ENCODE peak calls at places on chromosomes 4 and X, in seven cellular contexts. W, U, M, D, K, E and A are unnamed samples.

GRCh38 chr4:4296283-4296846 is 6.3 kb downstream of the ZBTB49 start:
- DNase-seq in K (no peak), E (no peak), M (no peak), U (no peak), D (no peak), W (no peak), A (no peak)

GRCh38 chr4:125370478-125370877 is 55.7 kb downstream of the FAT4 start:
- DNase-seq in W (no peak), M (no peak), E (no peak), D (no peak), K (no peak), U (no peak), A (no peak)

GRCh38 chr4:148071009-148071408 is 339.1 kb downstream of the ARHGAP10 start:
- DNase-seq in K (no peak), E (no peak), M (no peak), W (no peak), U (no peak), D (no peak), A (no peak)

GRCh38 chrX:1212532-1212931 is at the start of gene CRLF2:
- DNase-seq in W (no peak), M (no peak), E (no peak), U (no peak), K (peak), D (peak), A (peak)

GRCh38 chr4:48275247-48275646 is 5.6 kb upstream of the TEC start:
- DNase-seq in U (no peak), D (no peak), K (no peak), E (no peak), M (no peak), W (no peak), A (peak)

GRCh38 chrX:47523297-47523696 is 37.7 kb upstream of the ARAF start:
- DNase-seq in U (peak), D (peak), W (peak), E (peak), M (peak), K (peak), A (peak)

GRCh38 chr4:168585168-168586091 is 88.6 kb downstream of the PALLD start:
- DNase-seq in D (no peak), W (peak), K (peak), M (peak), E (peak), U (peak), A (peak)

GRCh38 chr4:68476191-68476590 is 28.9 kb downstream of the TMPRSS11E start:
- DNase-seq in D (no peak), M (no peak), E (no peak), K (no peak), W (no peak), U (no peak), A (peak)

GRCh38 chr4:85658766-85659439 is 184.0 kb downstream of the ARHGAP24 start:
- DNase-seq in W (no peak), K (no peak), D (no peak), M (no peak), U (no peak), E (no peak), A (peak)
- TF ChIP-seq CTCF in W (no peak), K (no peak), D (no peak), M (no peak), U (peak), E (no peak), A (peak)

DNA sequence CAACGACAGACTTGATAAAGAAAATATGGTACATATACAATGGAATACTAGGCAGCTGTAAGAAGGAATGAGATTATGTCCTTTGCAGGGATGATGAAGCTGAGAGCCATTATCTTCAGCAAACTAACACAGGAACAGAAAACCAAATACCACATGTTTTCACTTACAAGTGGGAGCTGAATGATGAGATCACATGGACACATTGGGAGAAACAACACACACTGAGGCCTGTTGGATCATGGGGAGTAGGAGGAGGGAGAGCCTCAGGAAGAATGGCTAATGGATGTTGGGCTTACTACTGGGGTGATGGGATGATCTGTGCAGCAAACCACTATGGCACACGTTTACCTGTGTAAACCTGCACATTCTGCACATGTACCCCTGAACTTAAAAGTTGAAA is 209.7 kb downstream of the SPRY1 start:
- DNase-seq in K (no peak), D (no peak), U (no peak), M (no peak), W (no peak), E (no peak), A (peak)
- TF ChIP-seq CTCF in K (no peak), D (no peak), U (no peak), M (no peak), W (no peak), E (no peak), A (no peak)

GRCh38 chrX:141935645-141936044 is 32.0 kb downstream of the MAGEC1 start:
- DNase-seq in U (no peak), W (no peak), K (no peak), D (no peak), M (no peak), E (no peak), A (no peak)

DNA sequence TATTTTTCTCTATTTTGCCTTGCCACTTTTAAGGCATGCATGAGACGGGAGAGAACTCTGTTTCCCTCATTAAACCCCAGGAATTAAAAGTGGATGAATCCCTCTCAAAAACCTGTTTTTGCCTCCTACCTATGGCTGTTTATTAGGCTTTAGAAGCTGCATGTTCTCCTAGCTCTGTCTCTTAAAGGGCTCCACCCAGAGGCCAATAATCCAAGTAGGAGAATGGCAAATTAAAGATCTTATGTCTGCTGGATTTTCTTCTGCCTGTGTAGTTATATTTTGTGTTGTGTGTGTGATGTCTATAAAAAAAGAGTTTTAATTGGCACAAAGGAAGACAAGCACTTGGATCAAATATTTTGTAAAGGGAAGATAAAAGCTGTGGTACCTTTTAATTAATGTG is 32.4 kb downstream of the MAGEC1 start:
- DNase-seq in M (no peak), D (no peak), W (no peak), E (no peak), K (no peak), U (no peak), A (no peak)
- TF ChIP-seq CTCF in M (no peak), D (no peak), W (no peak), E (no peak), K (no peak), U (peak), A (no peak)

DNA sequence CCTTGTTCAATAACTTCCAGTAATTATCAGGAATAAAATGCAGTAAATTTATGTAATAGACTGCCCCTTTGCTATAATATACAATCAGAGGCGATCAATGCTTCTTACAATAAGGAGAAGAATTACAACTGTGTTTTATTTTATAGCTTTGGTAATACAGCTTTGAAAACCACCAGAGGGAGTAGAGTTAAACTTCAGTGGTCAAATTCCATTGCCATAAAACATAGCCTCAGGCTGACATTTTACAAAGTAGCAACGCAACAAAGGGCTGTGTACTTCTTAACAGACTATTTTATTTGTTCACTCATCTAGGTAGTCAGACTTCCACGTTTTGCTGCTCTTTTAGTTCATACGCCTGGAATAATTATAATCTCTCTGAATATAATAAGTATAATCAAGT is 58.5 kb downstream of the TEX13C start:
- DNase-seq in D (no peak), W (no peak), M (no peak), U (no peak), K (no peak), E (no peak), A (no peak)
- TF ChIP-seq CTCF in D (no peak), W (no peak), M (no peak), U (peak), K (no peak), E (no peak), A (no peak)

DNA sequence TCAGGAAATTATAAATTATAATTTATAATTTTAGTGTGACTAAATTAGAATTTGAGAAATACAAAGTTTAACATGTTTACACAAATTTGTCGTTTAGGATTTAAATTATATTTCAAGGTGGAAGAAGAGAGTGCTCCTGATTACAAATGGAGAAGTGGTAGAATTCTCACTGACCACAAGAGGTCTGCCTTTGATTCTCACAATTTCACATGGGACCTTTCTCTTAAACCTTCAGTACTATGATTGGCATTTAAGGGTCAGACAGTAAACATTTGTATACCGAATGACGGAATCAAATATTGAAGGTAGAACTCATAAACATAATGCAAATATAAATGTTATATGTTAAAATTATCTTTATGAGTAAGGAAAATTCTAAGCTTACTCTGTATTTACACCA is 171.7 kb downstream of the SLIT2 start:
- DNase-seq in E (no peak), W (no peak), D (no peak), M (no peak), K (no peak), U (no peak), A (no peak)
- TF ChIP-seq CTCF in E (no peak), W (no peak), D (no peak), M (no peak), K (no peak), U (no peak), A (no peak)

GRCh38 chr4:20395160-20395773 is 143.6 kb downstream of the SLIT2 start:
- DNase-seq in K (no peak), W (no peak), E (no peak), U (peak), D (no peak), M (peak), A (peak)
- TF ChIP-seq CTCF in K (peak), W (no peak), E (no peak), U (peak), D (no peak), M (peak), A (peak)

DNA sequence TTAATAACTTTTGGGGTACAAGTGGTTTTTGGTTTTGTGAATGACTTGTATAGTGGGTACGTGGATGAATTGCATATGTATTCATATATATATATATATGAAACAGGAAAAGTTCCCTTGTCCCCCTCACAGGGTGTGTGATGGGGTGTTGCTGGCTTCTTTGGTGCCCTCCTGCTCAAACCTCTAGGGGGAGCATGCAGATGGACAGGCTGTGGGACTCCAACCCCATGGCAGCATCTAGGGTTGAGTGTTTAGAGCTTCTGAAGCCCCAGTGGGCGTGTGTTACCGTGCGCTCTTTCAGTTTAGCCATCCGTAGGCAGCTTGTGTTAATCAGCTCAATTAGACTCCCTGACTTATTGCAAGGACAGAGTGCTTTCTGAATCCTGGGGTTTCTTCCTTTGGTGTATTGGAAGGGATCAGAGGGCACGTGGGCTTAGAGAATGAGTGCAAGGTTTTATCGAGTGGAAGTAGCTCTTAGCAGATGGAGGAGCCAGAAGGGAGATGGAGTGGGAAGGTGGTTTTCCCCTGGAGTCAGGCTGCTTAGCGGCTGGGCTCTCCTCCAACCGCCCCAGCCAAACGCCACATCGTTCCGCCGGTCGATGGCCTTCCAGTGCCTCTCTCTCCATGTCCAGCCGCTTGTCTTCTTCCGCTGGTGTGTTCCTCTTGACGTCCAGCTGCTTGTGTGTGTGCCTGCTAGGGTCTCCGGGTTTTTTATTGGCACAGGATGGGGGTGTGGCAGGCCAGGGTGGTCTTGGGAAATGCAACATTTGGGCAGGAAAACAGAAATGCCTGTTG is 674.4 kb upstream of the LCORL start:
- DNase-seq in M (peak), K (no peak), E (no peak), D (no peak), U (peak), W (no peak), A (no peak)
- TF ChIP-seq CTCF in M (no peak), K (no peak), E (no peak), D (no peak), U (peak), W (no peak), A (peak)

DNA sequence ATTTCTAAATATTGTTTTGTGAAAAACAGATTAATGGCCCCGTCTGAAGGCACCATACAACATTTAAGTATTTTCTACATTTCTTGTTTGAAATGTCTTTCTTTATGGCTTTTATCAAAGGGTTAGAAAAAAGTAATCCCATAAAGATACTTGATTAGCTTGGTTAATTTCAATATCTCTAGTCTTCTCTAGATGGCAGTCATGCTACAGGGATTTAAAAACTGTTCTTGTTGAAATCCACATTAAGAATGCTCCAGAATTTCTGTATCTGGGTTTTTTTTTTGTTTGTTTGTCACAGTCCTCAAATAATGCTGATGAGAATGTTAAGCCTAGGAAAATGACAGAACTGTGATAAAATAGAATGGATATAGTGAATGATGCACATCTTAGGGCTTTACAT is 109.0 kb upstream of the AADAT start:
- DNase-seq in K (no peak), M (no peak), W (no peak), D (no peak), E (no peak), U (no peak), A (peak)
- TF ChIP-seq CTCF in K (no peak), M (no peak), W (no peak), D (no peak), E (no peak), U (peak), A (no peak)

DNA sequence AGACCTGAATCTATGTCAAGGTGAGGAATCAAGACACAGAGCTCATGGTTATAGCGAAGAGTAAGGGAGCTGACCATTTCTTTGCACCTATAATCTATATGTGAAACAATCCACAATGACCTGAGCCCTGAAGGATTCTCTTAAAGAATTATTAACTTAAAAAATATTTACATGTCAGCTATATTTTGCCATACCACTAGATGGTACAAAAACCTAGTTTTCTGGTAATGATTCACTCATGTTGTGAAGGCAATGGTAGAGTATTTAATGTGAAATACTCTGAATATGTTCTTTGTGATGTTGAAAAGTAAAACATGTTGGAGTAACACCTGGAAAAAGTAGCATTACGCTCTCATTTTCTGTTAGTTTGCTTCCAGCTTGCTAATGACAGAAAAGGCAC is 40.0 kb downstream of the VGLL1 start:
- DNase-seq in D (no peak), W (no peak), M (no peak), U (no peak), K (no peak), E (no peak), A (no peak)
- TF ChIP-seq CTCF in D (no peak), W (no peak), M (no peak), U (no peak), K (no peak), E (no peak), A (peak)

DNA sequence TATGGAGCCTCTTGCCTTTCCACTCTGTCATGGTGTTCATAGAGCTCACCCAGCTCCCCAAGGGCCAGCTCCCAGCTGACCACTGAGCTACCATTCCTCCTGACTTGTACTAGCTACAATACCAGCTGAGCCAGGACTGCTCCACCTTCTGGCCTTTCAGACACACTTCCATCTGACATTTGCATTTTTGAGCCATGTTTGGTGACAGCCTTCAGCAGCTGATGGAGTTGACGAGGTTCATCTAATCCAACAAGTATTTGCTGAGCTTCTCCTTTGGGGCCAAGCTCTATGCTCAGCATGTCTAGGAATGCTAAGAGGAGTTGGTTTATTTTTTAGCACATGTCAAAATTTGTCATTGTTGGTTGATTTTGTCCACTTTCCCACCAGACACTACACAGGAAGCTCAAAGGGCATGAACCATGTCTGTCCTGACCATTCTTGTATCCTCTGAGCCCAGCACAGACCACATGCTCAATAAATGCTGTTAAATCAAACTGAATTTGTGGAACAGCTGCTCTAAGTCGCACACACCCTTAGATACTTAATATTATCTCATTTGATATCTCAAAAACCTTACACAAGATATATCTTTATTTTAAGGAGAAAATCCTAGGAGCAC is 142.6 kb upstream of the PPARGC1A start:
- DNase-seq in E (no peak), D (no peak), W (no peak), U (no peak), K (no peak), M (peak), A (peak)
- TF ChIP-seq CTCF in E (no peak), D (no peak), W (no peak), U (peak), K (peak), M (no peak), A (peak)